ENCODE peak calls at places on chromosomes 11 and 22, in seven cellular contexts. G is central memory CD4-positive, alpha-beta T cell; O is activated effector memory CD4-positive, alpha-beta T cell treated with anti-CD3 and anti-CD28 coated beads, Interleukin-2, amount 50 U/mL, for 16 hours; Y is activated CD8-positive, alpha-beta memory T cell treated with anti-CD3 and anti-CD28 coated beads for 24 hours; Z is sigmoid colon; P is NCI-H2029 treated with DMSO at 0.1 percent for 48 hours; L is hypothalamus. N is an unnamed sample.

GRCh38 chr22:29061773-29062172 is at the start of gene C22orf31:
- DNase-seq in G (no peak), O (no peak), Y (no peak), Z (peak; percentile 1), P (no peak), L (no peak), N (no peak)

GRCh38 chr11:11843233-11843632 is 1.5 kb downstream of the USP47 start:
- DNase-seq in G (peak; percentile 50), O (no peak), Y (no peak), Z (no peak), P (no peak), L (no peak), N (no peak)

GRCh38 chr22:29073618-29074275 is 912 bp downstream of the KREMEN1 start:
- DNase-seq in G (no peak), O (peak; percentile 66), Y (no peak), Z (no peak), P (no peak), L (no peak), N (peak; percentile 36)

GRCh38 chr11:66834943-66835342 is 8.3 kb upstream of the RCE1 start:
- DNase-seq in G (no peak), O (no peak), Y (no peak), Z (no peak), P (no peak), L (no peak), N (no peak)

GRCh38 chr11:107561688-107562087 is 3.8 kb downstream of the ALKBH8 start:
- DNase-seq in G (no peak), O (no peak), Y (no peak), Z (no peak), P (no peak), L (no peak), N (no peak)

GRCh38 chr22:33112606-33113005 is 54.4 kb upstream of the SYN3 start:
- DNase-seq in G (no peak), O (no peak), Y (no peak), Z (no peak), P (peak; percentile 71), L (no peak), N (no peak)

GRCh38 chr11:117256573-117256972 is 24.1 kb downstream of the RNF214 start:
- DNase-seq in G (no peak), O (no peak), Y (no peak), Z (no peak), P (no peak), L (no peak), N (no peak)

GRCh38 chr22:41360126-41360525 is 21.6 kb upstream of the TEF start:
- DNase-seq in G (no peak), O (no peak), Y (no peak), Z (no peak), P (no peak), L (no peak), N (no peak)

GRCh38 chr11:119803726-119804294 is 74.8 kb upstream of the NECTIN1 start:
- DNase-seq in G (no peak), O (no peak), Y (no peak), Z (peak; percentile 29), P (no peak), L (no peak), N (no peak)

GRCh38 chr11:1085440-1086170 is 10.9 kb downstream of the MUC2 start:
- DNase-seq in G (no peak), O (peak; percentile 57), Y (no peak), Z (peak; percentile 52), P (no peak), L (no peak), N (no peak)

GRCh38 chr11:394034-394857 is at the start of gene PKP3:
- DNase-seq in G (no peak), O (no peak), Y (no peak), Z (no peak), P (peak; percentile 49), L (no peak), N (no peak)

GRCh38 chr22:32013200-32013599 is 29.9 kb upstream of the SLC5A1 start:
- DNase-seq in G (no peak), O (no peak), Y (no peak), Z (no peak), P (no peak), L (no peak), N (no peak)

GRCh38 chr11:13983081-13983751 is 20.7 kb downstream of the SPON1 start:
- DNase-seq in G (no peak), O (no peak), Y (no peak), Z (peak; percentile 94), P (no peak), L (peak; percentile 14), N (peak; percentile 21)

GRCh38 chr11:47408598-47409439 is 429 bp downstream of the SLC39A13 start:
- DNase-seq in G (no peak), O (peak; percentile 67), Y (no peak), Z (peak; percentile 85), P (no peak), L (no peak), N (peak; percentile 43)

GRCh38 chr22:48761546-48761945 is 1066.1 kb downstream of the BRD1 start:
- DNase-seq in G (no peak), O (no peak), Y (peak; percentile 9), Z (peak; percentile 51), P (no peak), L (no peak), N (no peak)